ENCODE peak calls at places on chromosomes 11 and 22, in eight cellular contexts. One of them, this sample, is unnamed. For H3K4me1, the result is how much of the 10 kb centered on the place peaks cover.

GRCh38 chr11:113876074-113876797 is 864 bp upstream of the USP28 start:
- DNase-seq in A549: no peak
- DNase-seq in colonic mucosa: peak
- DNase-seq in CD8-positive, alpha-beta T cell: no peak
- DNase-seq in Karpas-422: peak
- DNase-seq in lower lobe of right lung: no peak
- DNase-seq in left ventricle myocardium inferior: no peak
- DNase-seq in cardiac muscle cell: no peak
- DNase-seq in this sample: no peak

GRCh38 chr22:17257578-17257977 is 38.3 kb upstream of the ADA2 start:
- DNase-seq in A549: no peak
- DNase-seq in colonic mucosa: no peak
- DNase-seq in CD8-positive, alpha-beta T cell: no peak
- DNase-seq in Karpas-422: no peak
- DNase-seq in lower lobe of right lung: no peak
- DNase-seq in left ventricle myocardium inferior: no peak
- DNase-seq in cardiac muscle cell: no peak
- DNase-seq in this sample: no peak

GRCh38 chr22:38413085-38414008 is 41.7 kb downstream of the KCNJ4 start:
- DNase-seq in A549: no peak
- DNase-seq in colonic mucosa: peak
- DNase-seq in CD8-positive, alpha-beta T cell: no peak
- DNase-seq in Karpas-422: peak
- DNase-seq in lower lobe of right lung: peak
- DNase-seq in left ventricle myocardium inferior: peak
- DNase-seq in cardiac muscle cell: peak
- DNase-seq in this sample: peak

GRCh38 chr11:131767421-131767820 is 397.0 kb downstream of the NTM start:
- DNase-seq in A549: no peak
- DNase-seq in colonic mucosa: no peak
- DNase-seq in CD8-positive, alpha-beta T cell: no peak
- DNase-seq in Karpas-422: no peak
- DNase-seq in lower lobe of right lung: no peak
- DNase-seq in left ventricle myocardium inferior: no peak
- DNase-seq in cardiac muscle cell: no peak
- DNase-seq in this sample: no peak

GRCh38 chr11:118373263-118373662 is 13.9 kb downstream of the UBE4A start:
- DNase-seq in A549: no peak
- DNase-seq in colonic mucosa: no peak
- DNase-seq in CD8-positive, alpha-beta T cell: no peak
- DNase-seq in Karpas-422: no peak
- DNase-seq in lower lobe of right lung: no peak
- DNase-seq in left ventricle myocardium inferior: no peak
- DNase-seq in cardiac muscle cell: no peak
- DNase-seq in this sample: no peak

GRCh38 chr11:70174846-70175764 is 28.0 kb upstream of the FADD start:
- DNase-seq in A549: no peak
- DNase-seq in colonic mucosa: no peak
- DNase-seq in CD8-positive, alpha-beta T cell: no peak
- DNase-seq in Karpas-422: no peak
- DNase-seq in lower lobe of right lung: no peak
- DNase-seq in left ventricle myocardium inferior: no peak
- DNase-seq in cardiac muscle cell: no peak
- DNase-seq in this sample: no peak

GRCh38 chr11:17476317-17477083 is at the start of gene ABCC8:
- DNase-seq in A549: no peak
- DNase-seq in colonic mucosa: no peak
- DNase-seq in CD8-positive, alpha-beta T cell: no peak
- DNase-seq in Karpas-422: no peak
- DNase-seq in lower lobe of right lung: no peak
- DNase-seq in left ventricle myocardium inferior: no peak
- DNase-seq in cardiac muscle cell: peak
- DNase-seq in this sample: no peak

GRCh38 chr11:65471410-65471762 is 27.5 kb upstream of the MALAT1 start:
- DNase-seq in A549: peak
- DNase-seq in colonic mucosa: peak
- DNase-seq in CD8-positive, alpha-beta T cell: no peak
- DNase-seq in Karpas-422: peak
- DNase-seq in lower lobe of right lung: peak
- DNase-seq in left ventricle myocardium inferior: peak
- DNase-seq in cardiac muscle cell: peak
- DNase-seq in this sample: peak

GRCh38 chr11:5291207-5291838 is 10.4 kb downstream of the OR51B4 start:
- DNase-seq in A549: peak
- DNase-seq in colonic mucosa: no peak
- DNase-seq in CD8-positive, alpha-beta T cell: no peak
- DNase-seq in Karpas-422: peak
- DNase-seq in lower lobe of right lung: no peak
- DNase-seq in left ventricle myocardium inferior: no peak
- DNase-seq in cardiac muscle cell: peak
- DNase-seq in this sample: no peak

GRCh38 chr11:130416906-130417305 is 11.5 kb downstream of the ADAMTS8 start:
- DNase-seq in A549: no peak
- DNase-seq in colonic mucosa: no peak
- DNase-seq in CD8-positive, alpha-beta T cell: no peak
- DNase-seq in Karpas-422: no peak
- DNase-seq in lower lobe of right lung: no peak
- DNase-seq in left ventricle myocardium inferior: no peak
- DNase-seq in cardiac muscle cell: no peak
- DNase-seq in this sample: no peak

GRCh38 chr22:18983120-18983651 is 47.1 kb upstream of the PRODH start:
- DNase-seq in A549: no peak
- DNase-seq in colonic mucosa: no peak
- DNase-seq in CD8-positive, alpha-beta T cell: no peak
- DNase-seq in Karpas-422: no peak
- DNase-seq in lower lobe of right lung: peak
- DNase-seq in left ventricle myocardium inferior: no peak
- DNase-seq in cardiac muscle cell: no peak
- DNase-seq in this sample: no peak

GRCh38 chr22:50599816-50600454 is 658 bp upstream of the MAPK8IP2 start:
- DNase-seq in A549: no peak
- DNase-seq in colonic mucosa: peak
- DNase-seq in CD8-positive, alpha-beta T cell: peak
- DNase-seq in Karpas-422: no peak
- DNase-seq in lower lobe of right lung: no peak
- DNase-seq in left ventricle myocardium inferior: peak
- DNase-seq in cardiac muscle cell: peak
- DNase-seq in this sample: peak

GRCh38 chr11:68271023-68271780 is 571 bp downstream of the C11orf24 start:
- DNase-seq in A549: peak
- DNase-seq in colonic mucosa: peak
- DNase-seq in CD8-positive, alpha-beta T cell: peak
- DNase-seq in Karpas-422: peak
- DNase-seq in lower lobe of right lung: peak
- DNase-seq in left ventricle myocardium inferior: peak
- DNase-seq in cardiac muscle cell: peak
- DNase-seq in this sample: peak

GRCh38 chr11:67631853-67632174 is 2.1 kb upstream of the NUDT8 start:
- DNase-seq in A549: no peak
- DNase-seq in colonic mucosa: no peak
- DNase-seq in CD8-positive, alpha-beta T cell: no peak
- DNase-seq in Karpas-422: no peak
- DNase-seq in lower lobe of right lung: no peak
- DNase-seq in left ventricle myocardium inferior: no peak
- DNase-seq in cardiac muscle cell: no peak
- DNase-seq in this sample: no peak

GRCh38 chr11:106644824-106645223 is 373.5 kb downstream of the GUCY1A2 start:
- DNase-seq in A549: no peak
- DNase-seq in colonic mucosa: no peak
- DNase-seq in CD8-positive, alpha-beta T cell: no peak
- DNase-seq in Karpas-422: no peak
- DNase-seq in lower lobe of right lung: no peak
- DNase-seq in left ventricle myocardium inferior: no peak
- DNase-seq in cardiac muscle cell: no peak
- DNase-seq in this sample: no peak

GRCh38 chr11:7571640-7572000 is 57.8 kb downstream of the PPFIBP2 start:
- DNase-seq in A549: peak
- DNase-seq in colonic mucosa: peak
- DNase-seq in CD8-positive, alpha-beta T cell: no peak
- DNase-seq in Karpas-422: peak
- DNase-seq in lower lobe of right lung: peak
- DNase-seq in left ventricle myocardium inferior: peak
- DNase-seq in cardiac muscle cell: peak
- DNase-seq in this sample: peak

GRCh38 chr11:8060801-8061554 is 20.0 kb upstream of the TUB start:
- DNase-seq in A549: no peak
- DNase-seq in colonic mucosa: no peak
- DNase-seq in CD8-positive, alpha-beta T cell: no peak
- DNase-seq in Karpas-422: no peak
- DNase-seq in lower lobe of right lung: no peak
- DNase-seq in left ventricle myocardium inferior: no peak
- DNase-seq in cardiac muscle cell: no peak
- DNase-seq in this sample: no peak

GRCh38 chr11:47858169-47858543 is 10.0 kb upstream of the NUP160 start:
- DNase-seq in A549: peak
- DNase-seq in colonic mucosa: no peak
- DNase-seq in CD8-positive, alpha-beta T cell: no peak
- DNase-seq in Karpas-422: no peak
- DNase-seq in lower lobe of right lung: no peak
- DNase-seq in left ventricle myocardium inferior: no peak
- DNase-seq in cardiac muscle cell: no peak
- DNase-seq in this sample: no peak

GRCh38 chr11:43360361-43361032 is 1.8 kb downstream of the TTC17 start:
- DNase-seq in A549: no peak
- DNase-seq in colonic mucosa: no peak
- DNase-seq in CD8-positive, alpha-beta T cell: no peak
- DNase-seq in Karpas-422: no peak
- DNase-seq in lower lobe of right lung: no peak
- DNase-seq in left ventricle myocardium inferior: no peak
- DNase-seq in cardiac muscle cell: peak
- DNase-seq in this sample: no peak

GRCh38 chr11:118306556-118306955 is 2.0 kb downstream of the CD3E start:
- DNase-seq in A549: no peak
- DNase-seq in colonic mucosa: no peak
- DNase-seq in CD8-positive, alpha-beta T cell: no peak
- DNase-seq in Karpas-422: no peak
- DNase-seq in lower lobe of right lung: no peak
- DNase-seq in left ventricle myocardium inferior: no peak
- DNase-seq in cardiac muscle cell: no peak
- DNase-seq in this sample: no peak

GRCh38 chr11:1053121-1053901 is 16.8 kb upstream of the MUC6 start:
- DNase-seq in A549: no peak
- DNase-seq in colonic mucosa: peak
- DNase-seq in CD8-positive, alpha-beta T cell: no peak
- DNase-seq in Karpas-422: no peak
- DNase-seq in lower lobe of right lung: peak
- DNase-seq in left ventricle myocardium inferior: no peak
- DNase-seq in cardiac muscle cell: no peak
- DNase-seq in this sample: peak

DNA sequence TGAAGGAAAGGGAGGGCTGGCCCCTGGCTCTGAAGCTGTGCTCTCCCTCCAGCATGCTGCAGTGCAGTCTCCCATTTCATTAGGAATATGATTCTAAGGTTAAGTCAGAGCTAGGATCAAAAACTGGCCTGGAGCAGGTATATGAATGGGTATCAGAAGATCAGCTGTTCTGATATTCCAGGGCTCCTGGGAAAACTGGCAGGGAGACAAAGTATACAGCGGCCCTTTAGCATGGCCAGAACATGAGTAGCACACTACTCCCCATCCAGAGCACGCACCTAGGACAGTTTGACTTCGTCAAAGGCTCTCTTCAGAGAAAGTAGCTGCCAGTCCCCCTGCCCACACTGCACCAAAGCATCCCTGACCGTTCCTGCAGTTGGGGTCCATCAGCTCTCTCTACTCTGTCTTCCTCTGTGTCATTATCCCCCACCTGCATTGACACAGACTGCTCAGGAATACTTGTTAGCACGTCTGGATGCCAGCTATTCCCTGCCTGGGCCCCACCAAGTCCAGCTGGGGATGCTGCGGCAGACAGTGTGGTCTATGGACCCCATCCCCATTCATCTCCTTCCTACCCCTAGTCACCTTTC is 4.0 kb upstream of the FCHSD2 start:
- DNase-seq in A549: no peak
- DNase-seq in colonic mucosa: no peak
- DNase-seq in CD8-positive, alpha-beta T cell: no peak
- DNase-seq in Karpas-422: no peak
- DNase-seq in lower lobe of right lung: no peak
- DNase-seq in left ventricle myocardium inferior: no peak
- DNase-seq in cardiac muscle cell: no peak
- DNase-seq in this sample: no peak
- H3K4me1 ChIP-seq in A549: under half
- H3K4me1 ChIP-seq in colonic mucosa: under half
- H3K4me1 ChIP-seq in CD8-positive, alpha-beta T cell: under half
- H3K4me1 ChIP-seq in Karpas-422: half or more
- H3K4me1 ChIP-seq in lower lobe of right lung: under half
- H3K4me1 ChIP-seq in left ventricle myocardium inferior: half or more
- H3K4me1 ChIP-seq in cardiac muscle cell: under half
- H3K4me1 ChIP-seq in this sample: half or more

DNA sequence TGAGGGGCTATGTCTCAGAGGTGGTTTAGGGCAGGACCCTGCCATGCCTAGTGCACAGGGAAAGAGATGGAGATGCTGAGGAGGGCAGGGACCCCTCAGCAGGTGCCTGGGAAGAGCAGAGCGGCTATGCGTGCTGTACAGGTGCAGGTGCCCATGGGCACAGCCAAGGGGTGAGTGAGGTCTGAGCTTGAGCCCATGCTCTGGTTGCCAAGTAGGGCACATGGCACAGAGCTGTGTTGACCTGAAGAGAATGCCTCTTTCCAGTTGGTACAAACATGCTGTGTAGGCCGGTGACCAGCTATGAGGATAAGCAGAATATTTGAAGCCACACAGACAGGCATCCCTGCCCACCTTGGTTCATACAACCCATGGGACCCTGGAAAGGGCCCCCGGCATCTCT is 65.8 kb upstream of the NECTIN1 start:
- DNase-seq in A549: no peak
- DNase-seq in colonic mucosa: no peak
- DNase-seq in CD8-positive, alpha-beta T cell: no peak
- DNase-seq in Karpas-422: no peak
- DNase-seq in lower lobe of right lung: no peak
- DNase-seq in left ventricle myocardium inferior: no peak
- DNase-seq in cardiac muscle cell: no peak
- DNase-seq in this sample: no peak
- H3K4me1 ChIP-seq in A549: under half
- H3K4me1 ChIP-seq in colonic mucosa: under half
- H3K4me1 ChIP-seq in CD8-positive, alpha-beta T cell: under half
- H3K4me1 ChIP-seq in Karpas-422: under half
- H3K4me1 ChIP-seq in lower lobe of right lung: under half
- H3K4me1 ChIP-seq in left ventricle myocardium inferior: under half
- H3K4me1 ChIP-seq in cardiac muscle cell: under half
- H3K4me1 ChIP-seq in this sample: under half

DNA sequence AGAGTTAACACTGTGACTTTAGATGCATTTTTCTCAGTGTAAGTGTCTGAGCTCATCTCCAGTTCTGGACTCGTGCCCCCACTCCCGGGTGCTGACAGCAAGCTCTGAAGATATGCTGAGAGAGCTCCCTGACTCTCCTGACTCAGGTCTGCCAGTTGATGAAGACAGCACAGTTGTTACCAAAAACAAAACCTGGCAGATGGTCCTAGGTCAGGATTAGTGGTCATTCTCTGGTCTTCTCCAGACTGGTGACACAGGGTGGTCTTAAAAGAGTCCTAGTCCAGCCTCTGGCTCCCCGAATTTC is 8.6 kb downstream of the MIAT start:
- DNase-seq in A549: no peak
- DNase-seq in colonic mucosa: no peak
- DNase-seq in CD8-positive, alpha-beta T cell: no peak
- DNase-seq in Karpas-422: no peak
- DNase-seq in lower lobe of right lung: no peak
- DNase-seq in left ventricle myocardium inferior: no peak
- DNase-seq in cardiac muscle cell: no peak
- DNase-seq in this sample: no peak
- H3K4me1 ChIP-seq in A549: under half
- H3K4me1 ChIP-seq in colonic mucosa: under half
- H3K4me1 ChIP-seq in CD8-positive, alpha-beta T cell: under half
- H3K4me1 ChIP-seq in Karpas-422: under half
- H3K4me1 ChIP-seq in lower lobe of right lung: under half
- H3K4me1 ChIP-seq in left ventricle myocardium inferior: under half
- H3K4me1 ChIP-seq in cardiac muscle cell: under half
- H3K4me1 ChIP-seq in this sample: under half

GRCh38 chr11:63862923-63863322 is 24.0 kb downstream of the MARK2 start:
- DNase-seq in A549: no peak
- DNase-seq in colonic mucosa: peak
- DNase-seq in CD8-positive, alpha-beta T cell: no peak
- DNase-seq in Karpas-422: no peak
- DNase-seq in lower lobe of right lung: no peak
- DNase-seq in left ventricle myocardium inferior: no peak
- DNase-seq in cardiac muscle cell: no peak
- DNase-seq in this sample: no peak
- H3K4me1 ChIP-seq in A549: under half
- H3K4me1 ChIP-seq in colonic mucosa: under half
- H3K4me1 ChIP-seq in CD8-positive, alpha-beta T cell: under half
- H3K4me1 ChIP-seq in Karpas-422: under half
- H3K4me1 ChIP-seq in lower lobe of right lung: half or more
- H3K4me1 ChIP-seq in left ventricle myocardium inferior: half or more
- H3K4me1 ChIP-seq in cardiac muscle cell: under half
- H3K4me1 ChIP-seq in this sample: under half

This sample was measured in heart right ventricle.